ENCODE peak calls at places on chromosomes 12 and 14, in ten cellular contexts. Z, F, U, K, I, J, S, A, Y and R are unnamed samples.

GRCh38 chr12:49662998-49663843 is 39.9 kb downstream of the PRPF40B start:
- DNase-seq in Z (peak), F (peak), U (peak), K (peak), I (no peak), J (peak), S (peak), A (peak), Y (peak), R (no peak)

GRCh38 chr12:42270596-42270995 is 32.5 kb upstream of the YAF2 start:
- DNase-seq in Z (no peak), F (no peak), U (no peak), K (no peak), I (no peak), J (no peak), S (no peak), A (no peak), Y (no peak), R (no peak)

GRCh38 chr14:103889313-103890051 is 38.8 kb upstream of the TDRD9 start:
- DNase-seq in Z (peak), F (peak), U (no peak), K (no peak), I (peak), J (peak), S (no peak), A (no peak), Y (no peak), R (no peak)

GRCh38 chr14:32414808-32415255 is 85.7 kb downstream of the AKAP6 start:
- DNase-seq in Z (no peak), F (peak), U (no peak), K (no peak), I (no peak), J (no peak), S (no peak), A (no peak), Y (no peak), R (no peak)

GRCh38 chr12:100706029-100706428 is 88.5 kb upstream of the ANO4 start:
- DNase-seq in Z (peak), F (peak), U (no peak), K (no peak), I (peak), J (peak), S (peak), A (no peak), Y (no peak), R (no peak)

GRCh38 chr12:86675197-86675596 is 419.0 kb upstream of the MGAT4C start:
- DNase-seq in Z (no peak), F (no peak), U (no peak), K (no peak), I (no peak), J (no peak), S (no peak), A (no peak), Y (no peak), R (no peak)

GRCh38 chr12:93373847-93374723 is 3.6 kb upstream of the NUDT4 start:
- DNase-seq in Z (no peak), F (no peak), U (no peak), K (no peak), I (no peak), J (no peak), S (no peak), A (no peak), Y (no peak), R (no peak)

GRCh38 chr14:29461131-29461530 is 466.5 kb downstream of the PRKD1 start:
- DNase-seq in Z (no peak), F (no peak), U (no peak), K (no peak), I (no peak), J (no peak), S (no peak), A (no peak), Y (no peak), R (no peak)

GRCh38 chr14:54344445-54344844 is 52.4 kb upstream of the CDKN3 start:
- DNase-seq in Z (no peak), F (no peak), U (no peak), K (no peak), I (no peak), J (no peak), S (no peak), A (peak), Y (no peak), R (no peak)

GRCh38 chr14:36672095-36672494 is 10.4 kb downstream of the PAX9 start:
- DNase-seq in Z (no peak), F (no peak), U (no peak), K (no peak), I (no peak), J (no peak), S (no peak), A (no peak), Y (no peak), R (no peak)

GRCh38 chr12:14216405-14217294 is 148.8 kb upstream of the ATF7IP start:
- DNase-seq in Z (no peak), F (peak), U (no peak), K (no peak), I (no peak), J (no peak), S (no peak), A (no peak), Y (no peak), R (no peak)

GRCh38 chr14:83372271-83372670 is 1838.6 kb upstream of the SEL1L start:
- DNase-seq in Z (no peak), F (no peak), U (no peak), K (no peak), I (no peak), J (no peak), S (no peak), A (no peak), Y (no peak), R (no peak)

GRCh38 chr14:64717870-64718269 is 13.6 kb downstream of the PLEKHG3 start:
- DNase-seq in Z (no peak), F (no peak), U (peak), K (no peak), I (peak), J (no peak), S (no peak), A (no peak), Y (peak), R (no peak)

GRCh38 chr12:56836317-56836716 is 73.2 kb downstream of the HSD17B6 start:
- DNase-seq in Z (peak), F (peak), U (no peak), K (no peak), I (no peak), J (peak), S (peak), A (no peak), Y (no peak), R (no peak)

GRCh38 chr14:99883866-99884650 is 90.8 kb downstream of the EML1 start:
- DNase-seq in Z (no peak), F (no peak), U (no peak), K (no peak), I (no peak), J (no peak), S (no peak), A (no peak), Y (no peak), R (no peak)

GRCh38 chr12:3882896-3883564 is 9.8 kb upstream of the PARP11 start:
- DNase-seq in Z (no peak), F (peak), U (no peak), K (no peak), I (no peak), J (peak), S (no peak), A (no peak), Y (no peak), R (no peak)

GRCh38 chr12:124550123-124551089 is 17.0 kb downstream of the NCOR2 start:
- DNase-seq in Z (no peak), F (no peak), U (no peak), K (no peak), I (no peak), J (no peak), S (no peak), A (no peak), Y (peak), R (no peak)

GRCh38 chr12:64746663-64747062 is 12.5 kb downstream of the GNS start:
- DNase-seq in Z (no peak), F (peak), U (no peak), K (no peak), I (no peak), J (no peak), S (peak), A (no peak), Y (no peak), R (no peak)

GRCh38 chr14:30317729-30318128 is 241.2 kb upstream of the G2E3 start:
- DNase-seq in Z (no peak), F (no peak), U (no peak), K (no peak), I (no peak), J (no peak), S (no peak), A (no peak), Y (no peak), R (no peak)

GRCh38 chr12:63525831-63526230 is 142.5 kb downstream of the DPY19L2 start:
- DNase-seq in Z (no peak), F (no peak), U (no peak), K (no peak), I (no peak), J (no peak), S (no peak), A (no peak), Y (no peak), R (no peak)

GRCh38 chr12:58583541-58583940 is 336.8 kb downstream of the LRIG3 start:
- DNase-seq in Z (no peak), F (peak), U (no peak), K (no peak), I (no peak), J (no peak), S (no peak), A (no peak), Y (no peak), R (peak)

GRCh38 chr14:67514650-67515385 is 18.3 kb upstream of the PLEKHH1 start:
- DNase-seq in Z (peak), F (peak), U (peak), K (no peak), I (no peak), J (peak), S (no peak), A (peak), Y (peak), R (no peak)

GRCh38 chr12:57488397-57489156 is 709 bp downstream of the MARS1 start:
- DNase-seq in Z (no peak), F (peak), U (peak), K (no peak), I (no peak), J (no peak), S (no peak), A (no peak), Y (no peak), R (no peak)

GRCh38 chr12:85076688-85077430 is 40.7 kb downstream of the LRRIQ1 start:
- DNase-seq in Z (peak), F (peak), U (peak), K (no peak), I (peak), J (peak), S (peak), A (no peak), Y (no peak), R (no peak)

GRCh38 chr14:103207404-103208072 is 84.3 kb downstream of the TNFAIP2 start:
- DNase-seq in Z (no peak), F (no peak), U (peak), K (no peak), I (peak), J (no peak), S (no peak), A (peak), Y (peak), R (no peak)

GRCh38 chr14:53384536-53384935 is 231.4 kb upstream of the DDHD1 start:
- DNase-seq in Z (no peak), F (no peak), U (no peak), K (no peak), I (no peak), J (no peak), S (no peak), A (no peak), Y (peak), R (no peak)

GRCh38 chr12:109458086-109458485 is 19.0 kb downstream of the KCTD10 start:
- DNase-seq in Z (no peak), F (peak), U (no peak), K (no peak), I (no peak), J (peak), S (no peak), A (no peak), Y (no peak), R (no peak)
- TF ChIP-seq CTCF in Z (no peak), F (no peak), U (no peak), K (no peak), I (no peak), J (no peak), S (no peak), A (no peak), Y (no peak), R (no peak)

DNA sequence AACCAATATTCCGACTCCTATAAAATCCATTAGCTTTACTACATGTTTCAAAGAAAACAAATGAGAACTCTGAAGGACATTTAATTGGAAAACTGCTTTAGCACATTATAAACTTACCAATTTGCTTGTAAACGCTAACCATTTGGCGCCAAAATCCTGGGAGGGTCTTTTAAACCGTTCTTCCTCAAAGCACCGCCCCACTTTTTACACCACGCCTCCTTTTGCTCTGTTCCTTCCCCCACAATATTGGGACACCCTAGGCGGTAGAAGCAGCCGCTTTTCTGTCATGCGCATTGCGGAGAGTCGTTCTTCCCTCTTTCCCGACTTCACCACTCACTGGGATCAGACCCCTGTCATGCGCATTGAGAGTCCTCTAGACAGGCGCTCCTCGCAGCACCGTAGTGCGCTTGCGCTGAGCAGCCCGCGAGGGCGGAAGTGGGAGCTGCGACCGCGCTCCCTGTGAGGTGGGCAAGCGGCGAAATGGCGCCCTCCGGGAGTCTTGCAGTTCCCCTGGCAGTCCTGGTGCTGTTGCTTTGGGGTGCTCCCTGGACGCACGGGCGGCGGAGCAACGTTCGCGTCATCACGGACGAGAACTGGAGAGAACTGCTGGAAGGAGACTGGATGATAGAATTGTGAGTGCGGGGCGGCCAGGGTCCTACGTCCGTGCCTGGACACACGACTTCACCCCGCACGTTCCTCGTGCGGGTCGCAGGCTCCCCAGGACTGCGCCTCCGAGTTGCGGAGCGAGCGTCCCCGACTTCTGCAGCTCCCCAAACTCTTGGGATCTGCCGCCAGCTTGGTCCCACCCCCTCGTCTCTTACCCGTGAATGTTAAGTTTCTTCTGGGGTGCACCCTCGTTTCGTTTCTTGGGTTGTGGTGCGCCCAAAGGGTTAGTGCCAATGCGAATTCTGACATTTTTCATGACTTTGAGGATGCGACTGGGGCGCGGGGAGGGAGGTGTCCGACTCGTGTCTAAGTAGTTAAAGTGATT is at the start of gene TMX1:
- DNase-seq in Z (peak), F (peak), U (peak), K (peak), I (peak), J (peak), S (peak), A (peak), Y (peak), R (peak)
- TF ChIP-seq CTCF in Z (no peak), F (peak), U (peak), K (no peak), I (no peak), J (peak), S (no peak), A (no peak), Y (peak), R (no peak)

GRCh38 chr14:71705460-71705859 is 226.8 kb upstream of the RGS6 start:
- DNase-seq in Z (no peak), F (peak), U (no peak), K (no peak), I (no peak), J (no peak), S (no peak), A (no peak), Y (no peak), R (no peak)
- TF ChIP-seq CTCF in Z (no peak), F (no peak), U (no peak), K (no peak), I (no peak), J (no peak), S (no peak), A (no peak), Y (no peak), R (no peak)

GRCh38 chr12:118035194-118036041 is 18.9 kb downstream of the RFC5 start:
- DNase-seq in Z (no peak), F (no peak), U (peak), K (no peak), I (no peak), J (peak), S (peak), A (no peak), Y (no peak), R (no peak)
- TF ChIP-seq CTCF in Z (no peak), F (peak), U (no peak), K (no peak), I (no peak), J (peak), S (no peak), A (no peak), Y (no peak), R (no peak)

GRCh38 chr14:105398044-105398725 is at the start of gene TEX22:
- DNase-seq in Z (peak), F (peak), U (peak), K (peak), I (peak), J (peak), S (peak), A (peak), Y (peak), R (peak)
- TF ChIP-seq CTCF in Z (no peak), F (no peak), U (no peak), K (no peak), I (no peak), J (peak), S (no peak), A (no peak), Y (peak), R (peak)

GRCh38 chr12:110371408-110372055 is 32.0 kb downstream of the ANAPC7 start:
- DNase-seq in Z (no peak), F (peak), U (peak), K (no peak), I (no peak), J (peak), S (no peak), A (no peak), Y (peak), R (no peak)

GRCh38 chr12:110372056-110372425 is 31.5 kb downstream of the ANAPC7 start:
- DNase-seq in Z (no peak), F (no peak), U (peak), K (no peak), I (no peak), J (no peak), S (no peak), A (no peak), Y (no peak), R (no peak)

GRCh38 chr12:110367209-110367864 is 36.2 kb downstream of the ANAPC7 start:
- DNase-seq in Z (no peak), F (peak), U (no peak), K (no peak), I (no peak), J (peak), S (no peak), A (no peak), Y (no peak), R (no peak)

GRCh38 chr12:110370732-110371141 is 32.8 kb downstream of the ANAPC7 start:
- DNase-seq in Z (peak), F (no peak), U (peak), K (no peak), I (no peak), J (no peak), S (no peak), A (no peak), Y (no peak), R (no peak)

DNA sequence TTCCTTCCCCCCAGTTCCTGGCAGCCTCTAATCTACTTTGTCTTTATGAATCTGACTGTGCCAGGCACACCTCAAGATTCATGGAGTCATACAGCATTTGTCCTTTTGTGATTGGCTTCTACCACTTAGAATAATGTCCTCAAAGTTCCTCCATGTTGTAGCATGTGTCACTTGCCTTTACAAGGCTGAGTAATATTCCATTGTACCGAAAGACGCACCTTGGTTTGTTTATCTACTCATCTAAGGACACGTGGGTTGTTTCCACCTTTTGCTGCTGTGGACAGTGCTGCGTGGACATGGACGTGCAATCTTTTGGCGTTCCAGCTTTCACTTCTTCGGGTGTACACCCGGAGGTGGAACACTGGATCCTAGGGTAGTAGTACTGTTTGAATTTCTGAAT is 33.5 kb downstream of the ANAPC7 start:
- DNase-seq in Z (no peak), F (no peak), U (no peak), K (no peak), I (no peak), J (no peak), S (no peak), A (no peak), Y (no peak), R (no peak)
- TF ChIP-seq CTCF in Z (no peak), F (no peak), U (no peak), K (no peak), I (no peak), J (no peak), S (no peak), A (no peak), Y (no peak), R (no peak)

DNA sequence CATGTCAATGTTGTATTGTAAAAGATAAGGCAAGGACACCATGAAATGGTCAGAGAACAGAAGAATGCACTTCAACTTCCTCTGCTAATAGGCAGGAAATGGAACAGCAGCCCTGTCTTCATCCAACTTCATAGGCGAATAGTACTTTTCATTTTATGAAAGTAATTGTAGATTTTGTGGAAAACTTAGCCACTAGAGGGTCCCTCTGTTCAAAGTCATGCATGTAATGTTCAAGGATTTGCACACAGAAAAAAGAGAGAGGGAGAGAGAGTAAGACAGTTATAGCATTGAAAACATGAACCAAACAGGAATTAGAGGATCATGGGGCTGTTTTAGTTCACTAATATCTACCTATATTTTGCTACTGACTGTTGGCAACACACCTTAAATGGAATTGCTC is 172.2 kb downstream of the FLRT2 start:
- DNase-seq in Z (no peak), F (peak), U (no peak), K (no peak), I (no peak), J (no peak), S (no peak), A (no peak), Y (no peak), R (no peak)
- TF ChIP-seq CTCF in Z (no peak), F (no peak), U (peak), K (no peak), I (no peak), J (no peak), S (no peak), A (no peak), Y (no peak), R (no peak)

GRCh38 chr12:132413931-132414588 is 75.9 kb upstream of the FBRSL1 start:
- DNase-seq in Z (no peak), F (no peak), U (peak), K (no peak), I (no peak), J (no peak), S (no peak), A (peak), Y (no peak), R (no peak)
- TF ChIP-seq CTCF in Z (peak), F (peak), U (peak), K (no peak), I (peak), J (peak), S (peak), A (peak), Y (peak), R (no peak)

GRCh38 chr14:38252066-38252710 is 3.7 kb downstream of the CLEC14A start:
- DNase-seq in Z (no peak), F (no peak), U (no peak), K (no peak), I (no peak), J (no peak), S (no peak), A (no peak), Y (no peak), R (no peak)

GRCh38 chr14:38250316-38250715 is 5.6 kb downstream of the CLEC14A start:
- DNase-seq in Z (no peak), F (no peak), U (no peak), K (no peak), I (no peak), J (no peak), S (no peak), A (no peak), Y (no peak), R (no peak)

GRCh38 chr14:38243696-38244250 is 12.1 kb downstream of the CLEC14A start:
- DNase-seq in Z (no peak), F (no peak), U (no peak), K (no peak), I (no peak), J (no peak), S (no peak), A (no peak), Y (no peak), R (no peak)

DNA sequence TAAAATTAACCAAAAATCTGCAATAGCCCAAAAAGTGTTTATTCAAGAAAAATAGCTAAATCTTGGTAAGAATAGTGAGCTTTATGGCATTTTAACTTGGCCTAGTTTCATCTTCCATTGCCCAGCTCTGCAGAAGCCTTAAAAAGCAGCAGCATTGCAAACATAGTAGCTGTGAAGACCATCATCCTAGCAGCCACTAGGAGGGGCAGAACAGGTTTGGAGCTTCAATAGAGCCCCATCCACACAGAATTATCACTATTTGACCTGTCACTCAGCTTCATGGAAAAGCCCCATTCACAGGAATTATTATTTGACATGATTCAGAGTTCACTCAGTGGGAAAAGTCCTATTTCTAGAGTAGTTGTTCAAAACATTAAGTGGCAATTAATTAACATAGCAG is 7.3 kb downstream of the CLEC14A start:
- DNase-seq in Z (no peak), F (peak), U (peak), K (no peak), I (no peak), J (no peak), S (no peak), A (no peak), Y (no peak), R (no peak)
- TF ChIP-seq CTCF in Z (no peak), F (peak), U (peak), K (no peak), I (no peak), J (peak), S (peak), A (peak), Y (no peak), R (no peak)